ENCODE peak calls at places on chromosomes 3 and 15, in five cellular contexts. T is H7, Z is Panc1, Y is aorta, G is ovary. M is an unnamed sample.

GRCh38 chr3:31043184-31043819 is 148.8 kb upstream of the GADL1 start:
- DNase-seq in T (no peak), Z (no peak), Y (no peak), G (no peak), M (peak; percentile 50)

GRCh38 chr3:124976378-124976777 is 41.8 kb upstream of the MUC13 start:
- DNase-seq in T (no peak), Z (no peak), Y (no peak), G (no peak), M (peak; percentile 77)

GRCh38 chr3:54859204-54859603 is 68.7 kb downstream of the LRTM1 start:
- DNase-seq in T (no peak), Z (no peak), Y (no peak), G (no peak), M (peak; percentile 78)

GRCh38 chr15:40103124-40103858 is 5.4 kb downstream of the BMF start:
- DNase-seq in T (peak; percentile 95), Z (no peak), Y (peak; percentile 93), G (peak; percentile 83), M (peak; percentile 76)

GRCh38 chr15:49987198-49987785 is 131.7 kb downstream of the ATP8B4 start:
- DNase-seq in T (no peak), Z (no peak), Y (no peak), G (no peak), M (no peak)

GRCh38 chr15:72402726-72403125 is 4.6 kb downstream of the TMEM202 start:
- DNase-seq in T (no peak), Z (no peak), Y (no peak), G (no peak), M (no peak)

GRCh38 chr3:98945006-98945626 is 43.6 kb upstream of the DCBLD2 start:
- DNase-seq in T (no peak), Z (no peak), Y (no peak), G (no peak), M (peak; percentile 26)

GRCh38 chr15:101372149-101372577 is 77.1 kb upstream of the SNRPA1 start:
- DNase-seq in T (no peak), Z (no peak), Y (no peak), G (no peak), M (no peak)

GRCh38 chr15:34726407-34727100 is 28.2 kb downstream of the GJD2 start:
- DNase-seq in T (peak; percentile 26), Z (no peak), Y (no peak), G (no peak), M (no peak)

GRCh38 chr3:51343918-51344687 is 41.0 kb upstream of the MANF start:
- DNase-seq in T (no peak), Z (no peak), Y (no peak), G (no peak), M (peak; percentile 77)

GRCh38 chr15:86231864-86232801 is 152.5 kb downstream of the AGBL1 start:
- DNase-seq in T (peak; percentile 42), Z (no peak), Y (no peak), G (no peak), M (peak; percentile 41)

GRCh38 chr15:39743611-39744010 is 39.0 kb downstream of the FSIP1 start:
- DNase-seq in T (no peak), Z (no peak), Y (no peak), G (no peak), M (peak; percentile 31)

GRCh38 chr15:80870366-80870765 is 91.2 kb downstream of the CEMIP start:
- DNase-seq in T (no peak), Z (no peak), Y (no peak), G (no peak), M (no peak)

GRCh38 chr3:186997061-186998054 is 67.0 kb downstream of the ST6GAL1 start:
- DNase-seq in T (no peak), Z (no peak), Y (no peak), G (no peak), M (no peak)

GRCh38 chr15:35530698-35531097 is 15.3 kb downstream of the DPH6 start:
- DNase-seq in T (no peak), Z (no peak), Y (no peak), G (no peak), M (no peak)

GRCh38 chr3:42473083-42473932 is 29.1 kb upstream of the VIPR1 start:
- DNase-seq in T (no peak), Z (no peak), Y (no peak), G (no peak), M (peak; percentile 32)

GRCh38 chr3:8166013-8166412 is 335.6 kb upstream of the LMCD1 start:
- DNase-seq in T (no peak), Z (no peak), Y (no peak), G (no peak), M (no peak)

GRCh38 chr15:76905013-76905839 is at the start of gene SCAPER:
- DNase-seq in T (peak; percentile 95), Z (peak; percentile 59), Y (peak; percentile 97), G (peak; percentile 95), M (peak; percentile 77)

GRCh38 chr15:84750583-84751092 is 2.2 kb downstream of the ZNF592 start:
- DNase-seq in T (no peak), Z (no peak), Y (peak; percentile 22), G (no peak), M (no peak)

GRCh38 chr15:84752700-84753099 is 4.3 kb downstream of the ZNF592 start:
- DNase-seq in T (no peak), Z (no peak), Y (no peak), G (no peak), M (no peak)

GRCh38 chr15:84749111-84749991 is 959 bp downstream of the ZNF592 start:
- DNase-seq in T (peak; percentile 62), Z (no peak), Y (peak; percentile 50), G (peak; percentile 53), M (no peak)

GRCh38 chr15:84748274-84749110 is at the start of gene ZNF592:
- DNase-seq in T (peak; percentile 93), Z (no peak), Y (peak; percentile 95), G (peak; percentile 90), M (peak; percentile 28)

DNA sequence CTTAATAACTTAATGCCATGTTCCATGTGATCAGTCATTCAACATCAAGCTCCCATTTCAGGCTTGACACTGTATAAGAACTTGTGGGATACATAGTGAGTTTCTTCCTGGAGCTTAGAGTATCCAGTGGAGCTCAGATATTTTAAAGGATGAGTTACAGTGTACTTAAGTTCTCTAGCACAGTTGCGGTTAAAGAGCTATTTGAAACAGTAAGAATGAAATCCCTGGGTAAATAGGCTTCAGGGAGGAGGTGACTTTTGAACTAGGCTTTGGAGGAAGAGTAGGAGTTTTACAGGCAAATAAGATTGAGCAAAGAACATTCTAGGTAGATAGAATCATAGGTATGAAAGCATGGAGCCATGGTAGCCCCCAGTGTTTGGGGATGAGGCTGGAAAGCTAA is 3.8 kb downstream of the ZNF592 start:
- DNase-seq in T (no peak), Z (no peak), Y (no peak), G (no peak), M (no peak)
- H3K4me3 ChIP-seq in T (no peak overlapping the region), Z (no peak overlapping the region), Y (no peak overlapping the region), G (no peak overlapping the region), M (no peak overlapping the region)

GRCh38 chr15:45121706-45122417 is 7.7 kb downstream of the DUOXA2 start:
- DNase-seq in T (no peak), Z (peak; percentile 18), Y (peak; percentile 49), G (no peak), M (peak; percentile 93)
- H3K27me3 ChIP-seq in T (peaks cover 44% of the 10 kb centered on the region), Z (peaks cover 5% of the 10 kb centered on the region), Y (no peaks in the 10 kb centered on the region), G (no peaks in the 10 kb centered on the region), M (peaks cover under 1% of the 10 kb centered on the region)

GRCh38 chr15:61226313-61227250 is 2.5 kb downstream of the RORA start:
- DNase-seq in T (peak; percentile 44), Z (no peak), Y (no peak), G (no peak), M (no peak)

GRCh38 chr15:61232266-61232665 is 3.2 kb upstream of the RORA start:
- DNase-seq in T (no peak), Z (no peak), Y (no peak), G (no peak), M (no peak)

GRCh38 chr15:61227269-61228024 is 1.7 kb downstream of the RORA start:
- DNase-seq in T (peak; percentile 75), Z (no peak), Y (peak; percentile 80), G (peak; percentile 35), M (peak; percentile 17)

GRCh38 chr15:61228025-61228901 is 839 bp downstream of the RORA start:
- DNase-seq in T (peak; percentile 64), Z (no peak), Y (no peak), G (peak; percentile 37), M (no peak)
- H3K4me3 ChIP-seq in T (peak overlapping the region; percentile 66), Z (peak overlapping the region; percentile 49), Y (peak overlapping the region; percentile 99), G (peak overlapping the region; percentile 72), M (peak overlapping the region; percentile 48)

GRCh38 chr15:31149987-31150386 is 48.5 kb upstream of the TRPM1 start:
- DNase-seq in T (no peak), Z (no peak), Y (no peak), G (no peak), M (no peak)

GRCh38 chr15:31151301-31152233 is 50.0 kb upstream of the TRPM1 start:
- DNase-seq in T (no peak), Z (no peak), Y (no peak), G (no peak), M (no peak)

GRCh38 chr15:31148622-31149505 is 47.3 kb upstream of the TRPM1 start:
- DNase-seq in T (peak; percentile 51), Z (no peak), Y (no peak), G (no peak), M (no peak)

GRCh38 chr15:31147943-31148621 is 46.6 kb upstream of the TRPM1 start:
- DNase-seq in T (no peak), Z (no peak), Y (no peak), G (no peak), M (no peak)

GRCh38 chr15:31150732-31151212 is 49.2 kb upstream of the TRPM1 start:
- DNase-seq in T (peak; percentile 63), Z (no peak), Y (no peak), G (no peak), M (peak; percentile 92)
- H3K27me3 ChIP-seq in T (no peaks in the 10 kb centered on the region), Z (no peaks in the 10 kb centered on the region), Y (no peaks in the 10 kb centered on the region), G (no peaks in the 10 kb centered on the region), M (no peaks in the 10 kb centered on the region)

DNA sequence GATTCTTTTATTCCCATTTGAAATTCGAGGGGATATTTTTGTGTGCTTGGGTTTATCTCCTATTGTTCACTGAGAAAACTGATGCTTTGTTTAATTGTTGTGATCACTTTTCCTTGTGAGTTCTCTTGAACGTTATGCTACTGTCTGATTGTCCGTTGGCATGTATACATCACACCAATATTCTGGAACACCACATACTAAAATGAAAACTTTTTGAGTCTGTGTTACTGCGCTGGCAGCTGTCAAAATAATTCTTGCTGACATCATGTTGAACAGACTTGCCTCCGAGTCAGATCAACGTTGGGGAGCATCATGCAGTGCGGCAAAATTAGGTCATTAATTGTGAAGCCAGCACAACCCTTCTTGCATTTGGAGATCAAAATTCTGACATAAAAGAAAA is 11.9 kb upstream of the CPB1 start:
- DNase-seq in T (no peak), Z (no peak), Y (no peak), G (no peak), M (no peak)
- H3K4me3 ChIP-seq in T (no peak overlapping the region), Z (no peak overlapping the region), Y (no peak overlapping the region), G (no peak overlapping the region), M (no peak overlapping the region)

GRCh38 chr3:195609229-195609628 is 25.5 kb upstream of the APOD start:
- DNase-seq in T (no peak), Z (no peak), Y (no peak), G (no peak), M (no peak)
- H3K27me3 ChIP-seq in T (no peaks in the 10 kb centered on the region), Z (no peaks in the 10 kb centered on the region), Y (no peaks in the 10 kb centered on the region), G (no peaks in the 10 kb centered on the region), M (no peaks in the 10 kb centered on the region)